ENCODE peak calls at places on chromosomes 16 and 17, in seven cellular contexts. B is OCI-LY7, O is lower lobe of right lung, G is breast epithelium, R is body of pancreas, C is SJSA1, H is HAP-1. W is an unnamed sample.

GRCh38 chr17:70109497-70109896 is 34.5 kb downstream of the KCNJ16 start:
- DNase-seq in B (no peak), O (no peak), G (no peak), R (no peak), C (no peak), H (no peak), W (no peak)

GRCh38 chr17:64505320-64506200 is 529 bp downstream of the DDX5 start:
- DNase-seq in B (peak; percentile 92), O (peak; percentile 93), G (peak; percentile 94), R (peak; percentile 94), C (peak; percentile 89), H (peak; percentile 82), W (peak; percentile 71)

GRCh38 chr17:59633658-59634359 is 14.1 kb downstream of the CLTC start:
- DNase-seq in B (no peak), O (no peak), G (no peak), R (no peak), C (no peak), H (no peak), W (no peak)

GRCh38 chr16:2206780-2207433 is 1.7 kb downstream of the MLST8 start:
- DNase-seq in B (no peak), O (peak; percentile 49), G (no peak), R (no peak), C (no peak), H (no peak), W (no peak)

GRCh38 chr17:14320734-14321475 is 20.0 kb downstream of the HS3ST3B1 start:
- DNase-seq in B (no peak), O (no peak), G (no peak), R (no peak), C (no peak), H (no peak), W (no peak)

GRCh38 chr17:75915268-75915667 is 10.6 kb upstream of the MRPL38 start:
- DNase-seq in B (no peak), O (no peak), G (no peak), R (no peak), C (no peak), H (no peak), W (no peak)

GRCh38 chr17:7655541-7655840 is 4.8 kb downstream of the ATP1B2 start:
- DNase-seq in B (no peak), O (no peak), G (no peak), R (no peak), C (no peak), H (no peak), W (no peak)

GRCh38 chr17:31830971-31831755 is 27.9 kb downstream of the COPRS start:
- DNase-seq in B (no peak), O (no peak), G (no peak), R (no peak), C (no peak), H (no peak), W (no peak)

GRCh38 chr16:50822671-50823070 is 80.8 kb downstream of the CYLD start:
- DNase-seq in B (no peak), O (no peak), G (no peak), R (no peak), C (no peak), H (no peak), W (no peak)

GRCh38 chr16:48432136-48432535 is 46.9 kb upstream of the SIAH1 start:
- DNase-seq in B (peak; percentile 84), O (no peak), G (no peak), R (no peak), C (no peak), H (no peak), W (no peak)

GRCh38 chr16:68752602-68753001 is 15.5 kb downstream of the CDH1 start:
- DNase-seq in B (no peak), O (no peak), G (no peak), R (no peak), C (no peak), H (no peak), W (no peak)

GRCh38 chr16:59665618-59666220 is 931.6 kb upstream of the GOT2 start:
- DNase-seq in B (no peak), O (no peak), G (no peak), R (no peak), C (no peak), H (no peak), W (no peak)
- H3K4me3 ChIP-seq in B (no peak overlapping the region), O (no peak overlapping the region), G (no peak overlapping the region), R (no peak overlapping the region), C (no peak overlapping the region), H (no peak overlapping the region), W (no peak overlapping the region)

GRCh38 chr16:35142809-35143192 is 1683.4 kb downstream of the TP53TG3F start:
- DNase-seq in B (no peak), O (no peak), G (no peak), R (no peak), C (no peak), H (no peak), W (no peak)
- H3K9me3 ChIP-seq in B (no peaks in the 10 kb centered on the region), O (peaks cover 7% of the 10 kb centered on the region), G (peaks cover 48% of the 10 kb centered on the region), R (no peaks in the 10 kb centered on the region), C (peaks cover 5% of the 10 kb centered on the region), H (no peaks in the 10 kb centered on the region), W (peaks cover 5% of the 10 kb centered on the region)

GRCh38 chr16:8937803-8938202 is 25.9 kb downstream of the USP7 start:
- DNase-seq in B (no peak), O (no peak), G (no peak), R (no peak), C (no peak), H (no peak), W (no peak)

GRCh38 chr16:8931864-8932263 is 31.8 kb downstream of the USP7 start:
- DNase-seq in B (peak; percentile 52), O (no peak), G (no peak), R (peak; percentile 67), C (peak; percentile 9), H (no peak), W (peak; percentile 11)

GRCh38 chr16:8934601-8935000 is 29.1 kb downstream of the USP7 start:
- DNase-seq in B (no peak), O (no peak), G (no peak), R (no peak), C (no peak), H (no peak), W (no peak)

GRCh38 chr16:8936421-8936820 is 27.3 kb downstream of the USP7 start:
- DNase-seq in B (peak; percentile 66), O (no peak), G (no peak), R (peak; percentile 56), C (peak; percentile 26), H (no peak), W (peak; percentile 52)

DNA sequence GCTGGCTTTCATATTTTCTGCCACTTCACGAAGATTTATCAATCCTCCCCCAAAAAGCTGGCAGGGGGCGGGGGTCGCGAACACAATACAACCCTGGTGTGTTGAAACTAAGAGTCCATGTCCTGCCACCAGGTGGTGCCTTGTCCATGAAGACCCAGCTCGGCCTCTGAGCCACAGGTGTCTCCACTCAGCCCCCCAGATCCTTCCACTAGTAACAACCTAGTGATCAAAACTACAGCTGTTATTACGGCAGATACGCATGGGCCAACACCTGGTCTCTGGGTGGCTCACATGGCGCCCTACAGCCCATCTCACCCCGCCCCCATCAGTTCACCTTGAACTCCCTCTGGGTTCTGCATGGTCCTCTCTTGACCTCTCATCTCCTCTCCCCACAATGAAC is 27.7 kb downstream of the USP7 start:
- DNase-seq in B (peak; percentile 68), O (no peak), G (no peak), R (no peak), C (no peak), H (no peak), W (no peak)
- H3K4me1 ChIP-seq in B (peaks cover 10% of the 10 kb centered on the region), O (peaks cover 37% of the 10 kb centered on the region), G (no peaks in the 10 kb centered on the region), R (peaks cover 69% of the 10 kb centered on the region), C (no peaks in the 10 kb centered on the region), H (peaks cover 3% of the 10 kb centered on the region), W (peaks cover 25% of the 10 kb centered on the region)

GRCh38 chr17:82794781-82795505 is 43.1 kb downstream of the TBCD start:
- DNase-seq in B (no peak), O (no peak), G (no peak), R (no peak), C (no peak), H (no peak), W (no peak)

GRCh38 chr17:82797061-82797460 is 42.8 kb downstream of the ZNF750 start:
- DNase-seq in B (no peak), O (no peak), G (no peak), R (no peak), C (no peak), H (no peak), W (no peak)

GRCh38 chr17:82795615-82796014 is 43.8 kb downstream of the TBCD start:
- DNase-seq in B (no peak), O (peak; percentile 79), G (no peak), R (no peak), C (no peak), H (no peak), W (no peak)

GRCh38 chr17:82791532-82791931 is 39.7 kb downstream of the TBCD start:
- DNase-seq in B (no peak), O (no peak), G (no peak), R (no peak), C (peak; percentile 80), H (no peak), W (no peak)

DNA sequence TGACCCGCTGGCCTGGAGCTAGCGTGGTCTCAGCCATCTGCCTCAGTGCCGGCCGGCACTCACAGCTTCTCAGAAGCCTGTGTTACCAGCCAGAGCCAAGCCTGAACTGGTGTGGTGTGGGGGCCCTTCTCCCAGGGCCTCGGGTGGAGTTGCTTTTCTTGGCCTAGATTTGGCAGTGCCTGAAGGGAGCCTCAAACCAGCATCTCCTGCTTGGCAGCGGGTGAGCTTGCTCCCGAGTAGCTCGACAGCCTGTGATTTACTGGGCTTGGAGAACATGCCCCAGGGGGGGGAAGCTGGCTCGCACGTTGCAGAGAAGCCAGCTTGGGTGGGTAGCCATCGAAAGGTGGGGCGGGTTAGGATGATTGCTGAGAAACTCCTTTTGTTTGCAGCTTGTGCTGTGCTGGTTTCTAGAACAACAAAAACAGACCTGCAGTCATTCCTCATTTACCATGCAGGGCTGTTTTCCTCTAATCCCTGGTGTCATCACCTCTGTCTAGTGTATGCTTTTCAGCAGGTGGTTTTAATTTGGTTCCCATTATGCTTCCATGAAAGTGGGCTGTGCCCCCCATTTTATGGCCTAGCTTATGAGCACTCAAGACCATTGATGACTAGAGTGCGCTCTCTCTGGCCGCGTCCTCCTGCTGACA is 42.2 kb downstream of the TBCD start:
- DNase-seq in B (no peak), O (no peak), G (no peak), R (no peak), C (no peak), H (no peak), W (no peak)
- H3K4me3 ChIP-seq in B (no peak overlapping the region), O (no peak overlapping the region), G (no peak overlapping the region), R (no peak overlapping the region), C (no peak overlapping the region), H (no peak overlapping the region), W (no peak overlapping the region)

GRCh38 chr16:27386674-27387073 is 15.3 kb upstream of the IL21R start:
- DNase-seq in B (no peak), O (no peak), G (no peak), R (no peak), C (no peak), H (no peak), W (no peak)

GRCh38 chr16:27390157-27390556 is 11.8 kb upstream of the IL21R start:
- DNase-seq in B (no peak), O (no peak), G (no peak), R (no peak), C (no peak), H (no peak), W (no peak)

GRCh38 chr16:27385398-27385797 is 16.6 kb upstream of the IL21R start:
- DNase-seq in B (no peak), O (no peak), G (no peak), R (no peak), C (no peak), H (no peak), W (no peak)

GRCh38 chr16:27387724-27388123 is 14.2 kb upstream of the IL21R start:
- DNase-seq in B (no peak), O (no peak), G (no peak), R (no peak), C (no peak), H (no peak), W (no peak)

GRCh38 chr16:27389272-27389961 is 12.6 kb upstream of the IL21R start:
- DNase-seq in B (no peak), O (no peak), G (no peak), R (no peak), C (no peak), H (no peak), W (no peak)
- H3K9me3 ChIP-seq in B (peaks cover 43% of the 10 kb centered on the region), O (no peaks in the 10 kb centered on the region), G (peaks cover 7% of the 10 kb centered on the region), R (no peaks in the 10 kb centered on the region), C (no peaks in the 10 kb centered on the region), H (no peaks in the 10 kb centered on the region), W (no peaks in the 10 kb centered on the region)